ENCODE peak calls at places on chromosomes 13 and 19, in seven cellular contexts. U, E, R, B, L, N and I are unnamed samples.
A peak's percentile ranks its signal among the peaks of the same experiment; 100 is the strongest.

GRCh38 chr13:20125129-20125782 is 35.6 kb downstream of the GJA3 start:
- DNase-seq in U (no peak), E (peak; percentile 69), R (no peak), B (no peak), L (no peak), N (peak; percentile 79), I (no peak)

GRCh38 chr13:101739382-101740178 is 287.1 kb downstream of the ITGBL1 start:
- DNase-seq in U (no peak), E (no peak), R (peak; percentile 37), B (no peak), L (no peak), N (no peak), I (no peak)

GRCh38 chr19:16283103-16283469 is 41.5 kb upstream of the KLF2 start:
- DNase-seq in U (no peak), E (no peak), R (no peak), B (no peak), L (no peak), N (no peak), I (no peak)

GRCh38 chr13:22064854-22065646 is 394.2 kb downstream of the FGF9 start:
- DNase-seq in U (no peak), E (no peak), R (no peak), B (no peak), L (no peak), N (no peak), I (no peak)

GRCh38 chr19:55494172-55494761 is 6.0 kb downstream of the SSC5D start:
- DNase-seq in U (no peak), E (peak; percentile 75), R (no peak), B (no peak), L (no peak), N (peak; percentile 51), I (no peak)

GRCh38 chr13:25886438-25887214 is 165.2 kb downstream of the SHISA2 start:
- DNase-seq in U (no peak), E (peak; percentile 44), R (no peak), B (no peak), L (no peak), N (peak; percentile 92), I (no peak)

GRCh38 chr19:35140207-35140897 is 1.7 kb downstream of the FXYD1 start:
- DNase-seq in U (no peak), E (no peak), R (no peak), B (no peak), L (no peak), N (no peak), I (no peak)

GRCh38 chr19:37218592-37218935 is 550 bp downstream of the ZNF383 start:
- DNase-seq in U (no peak), E (peak; percentile 39), R (no peak), B (no peak), L (no peak), N (peak; percentile 72), I (no peak)

GRCh38 chr13:84917252-84917878 is 881.9 kb downstream of the SLITRK6 start:
- DNase-seq in U (no peak), E (peak; percentile 31), R (no peak), B (no peak), L (peak; percentile 35), N (peak; percentile 16), I (no peak)

GRCh38 chr13:98834254-98834960 is 81.9 kb upstream of the SLC15A1 start:
- DNase-seq in U (no peak), E (no peak), R (no peak), B (no peak), L (no peak), N (no peak), I (no peak)

GRCh38 chr19:14496849-14497346 is 971 bp upstream of the GIPC1 start:
- DNase-seq in U (no peak), E (no peak), R (no peak), B (no peak), L (no peak), N (no peak), I (no peak)

GRCh38 chr19:14102102-14102696 is 11.6 kb upstream of the SAMD1 start:
- DNase-seq in U (no peak), E (no peak), R (no peak), B (no peak), L (no peak), N (no peak), I (no peak)

GRCh38 chr13:28117689-28118377 is 17.5 kb upstream of the FLT3 start:
- DNase-seq in U (no peak), E (no peak), R (peak; percentile 51), B (no peak), L (no peak), N (no peak), I (no peak)

GRCh38 chr13:27953671-27954405 is 15.3 kb downstream of the CDX2 start:
- DNase-seq in U (no peak), E (peak; percentile 55), R (peak; percentile 82), B (no peak), L (peak; percentile 52), N (peak; percentile 47), I (peak; percentile 50)

GRCh38 chr19:13817615-13818371 is 22.6 kb downstream of the ZSWIM4 start:
- DNase-seq in U (no peak), E (no peak), R (peak; percentile 77), B (no peak), L (no peak), N (no peak), I (no peak)